ENCODE peak calls at places on chromosome 2, in ten cellular contexts. U, N, W, P, F, K, E, M, D and R are unnamed samples.

GRCh38 chr2:61793389-61793836 is 60.4 kb downstream of the FAM161A start:
- DNase-seq in W (peak; percentile 85), E (peak; percentile 66), M (peak; percentile 58), U (peak; percentile 62), P (peak; percentile 96), F (no peak), K (peak; percentile 44), N (no peak), D (peak; percentile 65), R (peak; percentile 26)

GRCh38 chr2:240921319-240922233 is 15.4 kb downstream of the CROCC2 start:
- DNase-seq in M (peak; percentile 90), W (no peak), U (peak; percentile 94), P (peak; percentile 31), N (peak; percentile 50), F (peak; percentile 83), D (no peak), E (peak; percentile 91), K (peak; percentile 95), R (peak; percentile 5)

GRCh38 chr2:166764216-166764615 is 124.1 kb upstream of the XIRP2 start:
- DNase-seq in U (no peak), M (no peak), E (no peak), P (no peak), F (no peak), K (no peak), D (no peak), W (peak; percentile 20), N (no peak), R (no peak)

GRCh38 chr2:70250434-70250833 is 2.0 kb upstream of the TIA1 start:
- DNase-seq in E (no peak), N (no peak), M (no peak), K (no peak), P (no peak), W (no peak), F (no peak), U (no peak), D (no peak), R (no peak)

GRCh38 chr2:88090446-88091283 is 23.0 kb downstream of the SMYD1 start:
- DNase-seq in M (no peak), N (no peak), K (no peak), P (no peak), W (no peak), E (no peak), F (no peak), U (no peak), D (no peak), R (no peak)

GRCh38 chr2:86791574-86791973 is 861 bp upstream of the CD8A start:
- DNase-seq in M (no peak), E (no peak), U (no peak), N (no peak), P (peak; percentile 59), F (no peak), W (peak; percentile 20), K (no peak), D (no peak), R (no peak)

GRCh38 chr2:104286806-104287205 is 567.1 kb upstream of the POU3F3 start:
- DNase-seq in K (peak; percentile 55), D (no peak), P (peak; percentile 78), N (no peak), U (no peak), E (no peak), F (no peak), M (no peak), W (peak; percentile 63), R (no peak)

GRCh38 chr2:71362447-71362846 is 30.9 kb downstream of the ZNF638 start:
- DNase-seq in D (no peak), P (no peak), F (no peak), N (no peak), K (no peak), E (no peak), M (no peak), W (no peak), U (no peak), R (no peak)

GRCh38 chr2:127082974-127083373 is 24.0 kb downstream of the BIN1 start:
- DNase-seq in P (no peak), K (no peak), U (peak; percentile 71), M (no peak), F (no peak), E (peak; percentile 59), D (no peak), N (no peak), W (no peak), R (peak; percentile 70)

GRCh38 chr2:667332-668000 is 9.7 kb downstream of the TMEM18 start:
- DNase-seq in P (no peak), E (peak; percentile 78), N (no peak), M (peak; percentile 57), F (no peak), K (peak; percentile 75), D (no peak), U (peak; percentile 72), W (no peak), R (no peak)

GRCh38 chr2:84646514-84646913 is 130.2 kb downstream of the DNAH6 start:
- DNase-seq in D (no peak), W (no peak), N (no peak), U (no peak), M (no peak), E (no peak), F (no peak), P (no peak), K (no peak), R (no peak)

GRCh38 chr2:20317198-20317597 is 33.4 kb downstream of the PUM2 start:
- DNase-seq in M (no peak), N (no peak), D (no peak), E (no peak), W (no peak), P (no peak), F (no peak), K (no peak), U (no peak), R (no peak)

GRCh38 chr2:175207741-175208438 is 26.4 kb upstream of the ATP5MC3 start:
- DNase-seq in U (peak; percentile 2), N (no peak), E (no peak), P (no peak), D (no peak), W (no peak), F (no peak), K (no peak), M (no peak), R (peak; percentile 22)

GRCh38 chr2:110961024-110961423 is 159.7 kb upstream of the BCL2L11 start:
- DNase-seq in M (no peak), P (no peak), E (no peak), N (no peak), U (no peak), D (no peak), K (no peak), F (no peak), W (no peak), R (no peak)

GRCh38 chr2:55014962-55015939 is 35.0 kb downstream of the RTN4 start:
- DNase-seq in D (peak; percentile 4), E (peak; percentile 81), F (no peak), N (no peak), U (peak; percentile 84), W (peak; percentile 52), M (peak; percentile 48), P (peak; percentile 58), K (peak; percentile 71), R (peak; percentile 41)

GRCh38 chr2:57720728-57721627 is 325.6 kb upstream of the VRK2 start:
- DNase-seq in E (peak; percentile 68), N (no peak), K (peak; percentile 64), P (peak; percentile 87), W (peak; percentile 77), U (peak; percentile 62), M (peak; percentile 84), D (no peak), F (no peak), R (no peak)

GRCh38 chr2:69642709-69643601 is 584 bp downstream of the AAK1 start:
- DNase-seq in K (peak; percentile 82), M (peak; percentile 79), U (peak; percentile 69), D (no peak), E (peak; percentile 75), F (no peak), N (no peak), P (peak; percentile 79), W (peak; percentile 72), R (peak; percentile 54)

GRCh38 chr2:208466133-208466919 is 59.7 kb downstream of the PTH2R start:
- DNase-seq in D (no peak), K (peak; percentile 17), E (peak; percentile 31), N (no peak), U (peak; percentile 39), P (peak; percentile 85), W (peak; percentile 86), F (no peak), M (peak; percentile 6), R (no peak)

GRCh38 chr2:202034249-202035088 is 814 bp downstream of the FZD7 start:
- DNase-seq in M (peak; percentile 33), U (peak; percentile 26), N (no peak), W (peak; percentile 65), P (peak; percentile 71), D (no peak), E (peak; percentile 28), K (peak; percentile 56), F (no peak), R (no peak)

GRCh38 chr2:15770148-15770547 is 170.2 kb upstream of the MYCN start:
- DNase-seq in D (no peak), W (no peak), K (no peak), P (no peak), E (no peak), U (no peak), N (no peak), M (no peak), F (no peak), R (no peak)
- TF ChIP-seq CTCF in D (no peak), W (no peak), K (no peak), P (no peak), E (no peak), U (no peak), N (no peak), M (no peak), F (no peak), R (no peak)

GRCh38 chr2:218755198-218755566 is 26.8 kb upstream of the CYP27A1 start:
- DNase-seq in K (no peak), P (no peak), N (no peak), M (no peak), E (no peak), D (no peak), W (no peak), F (no peak), U (no peak), R (no peak)
- TF ChIP-seq CTCF in K (no peak), P (no peak), N (no peak), M (no peak), E (no peak), D (no peak), W (no peak), F (no peak), U (no peak), R (no peak)

GRCh38 chr2:217880490-217880889 is 122.3 kb downstream of the TNS1 start:
- DNase-seq in K (no peak), E (no peak), N (no peak), U (no peak), D (no peak), W (no peak), F (no peak), P (no peak), M (no peak), R (no peak)
- TF ChIP-seq CTCF in K (peak; percentile 15), E (peak; percentile 11), N (peak; percentile 47), U (peak; percentile 6), D (no peak), W (no peak), F (no peak), P (peak; percentile 61), M (peak; percentile 41), R (no peak)

DNA sequence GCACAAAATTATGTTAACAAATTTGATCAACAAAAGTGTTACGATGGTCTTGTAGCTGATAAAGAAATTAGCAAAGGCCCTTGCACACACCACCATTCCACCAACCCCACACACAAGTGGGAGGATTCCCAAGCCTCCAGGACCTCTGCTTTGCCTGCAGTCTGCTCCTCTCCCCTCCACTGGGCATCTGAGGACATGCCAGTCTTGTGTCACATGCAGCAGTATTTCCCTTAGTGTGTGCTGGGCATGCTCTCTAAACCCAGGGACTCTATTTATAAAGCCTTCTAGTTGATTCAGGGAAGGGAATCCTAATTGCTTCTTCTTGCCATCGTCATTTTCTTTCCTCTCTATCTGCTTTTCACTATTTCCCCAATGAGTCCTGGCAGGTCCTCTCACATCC is 53.3 kb downstream of the KCTD18 start:
- DNase-seq in K (no peak), D (no peak), P (no peak), N (no peak), W (no peak), E (no peak), U (no peak), F (no peak), M (no peak), R (no peak)
- TF ChIP-seq CTCF in K (no peak), D (no peak), P (no peak), N (no peak), W (no peak), E (no peak), U (no peak), F (no peak), M (no peak), R (no peak)